ENCODE peak calls at places on chromosomes 16 and 17, in ten cellular contexts. One of them, this sample, is unnamed.

GRCh38 chr17:62678214-62678919 is 50.9 kb downstream of the MRC2 start:
- DNase-seq in tibial artery: no peak
- DNase-seq in cardiac muscle cell: no peak
- DNase-seq in A549: no peak
- DNase-seq in colonic mucosa: no peak
- DNase-seq in cardiac fibroblast: no peak
- DNase-seq in BJ: no peak
- DNase-seq in stomach: no peak
- DNase-seq in fibroblast of mammary gland: no peak
- DNase-seq in PC-9: no peak
- DNase-seq in this sample: no peak

GRCh38 chr16:1277016-1277944 is 21.4 kb downstream of the TPSD1 start:
- DNase-seq in stomach: no peak
- DNase-seq in A549: no peak
- DNase-seq in tibial artery: no peak
- DNase-seq in BJ: no peak
- DNase-seq in colonic mucosa: no peak
- DNase-seq in PC-9: no peak
- DNase-seq in cardiac fibroblast: no peak
- DNase-seq in fibroblast of mammary gland: no peak
- DNase-seq in cardiac muscle cell: no peak
- DNase-seq in this sample: no peak

GRCh38 chr17:49515196-49515770 is 20.2 kb downstream of the NGFR start:
- DNase-seq in stomach: peak
- DNase-seq in BJ: peak
- DNase-seq in A549: peak
- DNase-seq in cardiac muscle cell: peak
- DNase-seq in tibial artery: peak
- DNase-seq in PC-9: peak
- DNase-seq in fibroblast of mammary gland: peak
- DNase-seq in colonic mucosa: peak
- DNase-seq in cardiac fibroblast: peak
- DNase-seq in this sample: peak

GRCh38 chr17:27766438-27766837 is 33.9 kb downstream of the NOS2 start:
- DNase-seq in colonic mucosa: no peak
- DNase-seq in fibroblast of mammary gland: no peak
- DNase-seq in tibial artery: no peak
- DNase-seq in BJ: no peak
- DNase-seq in stomach: no peak
- DNase-seq in cardiac muscle cell: no peak
- DNase-seq in A549: no peak
- DNase-seq in PC-9: no peak
- DNase-seq in cardiac fibroblast: no peak
- DNase-seq in this sample: no peak

GRCh38 chr17:54892360-54892759 is 8.3 kb upstream of the TOM1L1 start:
- DNase-seq in tibial artery: no peak
- DNase-seq in cardiac muscle cell: no peak
- DNase-seq in colonic mucosa: no peak
- DNase-seq in fibroblast of mammary gland: no peak
- DNase-seq in A549: no peak
- DNase-seq in stomach: no peak
- DNase-seq in BJ: no peak
- DNase-seq in cardiac fibroblast: no peak
- DNase-seq in PC-9: no peak
- DNase-seq in this sample: no peak

GRCh38 chr17:27454089-27454488 is 2.2 kb upstream of the KSR1 start:
- DNase-seq in tibial artery: no peak
- DNase-seq in cardiac muscle cell: no peak
- DNase-seq in stomach: no peak
- DNase-seq in fibroblast of mammary gland: no peak
- DNase-seq in A549: no peak
- DNase-seq in cardiac fibroblast: no peak
- DNase-seq in BJ: no peak
- DNase-seq in colonic mucosa: no peak
- DNase-seq in PC-9: no peak
- DNase-seq in this sample: no peak

GRCh38 chr17:56451629-56452028 is 141.9 kb upstream of the NOG start:
- DNase-seq in cardiac fibroblast: no peak
- DNase-seq in fibroblast of mammary gland: peak
- DNase-seq in colonic mucosa: no peak
- DNase-seq in tibial artery: no peak
- DNase-seq in A549: no peak
- DNase-seq in stomach: no peak
- DNase-seq in PC-9: no peak
- DNase-seq in BJ: no peak
- DNase-seq in cardiac muscle cell: no peak
- DNase-seq in this sample: no peak

GRCh38 chr17:45430738-45431530 is 1.7 kb downstream of the ARHGAP27 start:
- DNase-seq in tibial artery: no peak
- DNase-seq in cardiac muscle cell: no peak
- DNase-seq in stomach: peak
- DNase-seq in PC-9: peak
- DNase-seq in colonic mucosa: peak
- DNase-seq in A549: no peak
- DNase-seq in fibroblast of mammary gland: no peak
- DNase-seq in BJ: no peak
- DNase-seq in cardiac fibroblast: no peak
- DNase-seq in this sample: no peak

GRCh38 chr17:74859439-74860228 is at the start of gene GRIN2C:
- DNase-seq in PC-9: no peak
- DNase-seq in colonic mucosa: no peak
- DNase-seq in stomach: no peak
- DNase-seq in tibial artery: no peak
- DNase-seq in cardiac fibroblast: no peak
- DNase-seq in cardiac muscle cell: peak
- DNase-seq in BJ: no peak
- DNase-seq in fibroblast of mammary gland: no peak
- DNase-seq in A549: no peak
- DNase-seq in this sample: no peak

GRCh38 chr17:8857919-8858318 is 9.6 kb downstream of the PIK3R6 start:
- DNase-seq in BJ: peak
- DNase-seq in stomach: no peak
- DNase-seq in PC-9: no peak
- DNase-seq in colonic mucosa: no peak
- DNase-seq in cardiac fibroblast: peak
- DNase-seq in fibroblast of mammary gland: peak
- DNase-seq in cardiac muscle cell: no peak
- DNase-seq in A549: no peak
- DNase-seq in tibial artery: no peak
- DNase-seq in this sample: peak

GRCh38 chr17:10616502-10617119 is 40.5 kb downstream of the MYH3 start:
- DNase-seq in A549: peak
- DNase-seq in fibroblast of mammary gland: peak
- DNase-seq in tibial artery: peak
- DNase-seq in PC-9: no peak
- DNase-seq in cardiac muscle cell: peak
- DNase-seq in colonic mucosa: peak
- DNase-seq in cardiac fibroblast: peak
- DNase-seq in stomach: peak
- DNase-seq in BJ: no peak
- DNase-seq in this sample: peak

GRCh38 chr17:41976142-41976768 is 9.7 kb downstream of the CNP start:
- DNase-seq in A549: no peak
- DNase-seq in colonic mucosa: no peak
- DNase-seq in tibial artery: no peak
- DNase-seq in fibroblast of mammary gland: peak
- DNase-seq in cardiac muscle cell: no peak
- DNase-seq in stomach: no peak
- DNase-seq in PC-9: no peak
- DNase-seq in cardiac fibroblast: no peak
- DNase-seq in BJ: no peak
- DNase-seq in this sample: peak

GRCh38 chr17:61406871-61407210 is 7.2 kb downstream of the TBX2 start:
- DNase-seq in fibroblast of mammary gland: no peak
- DNase-seq in BJ: no peak
- DNase-seq in A549: no peak
- DNase-seq in cardiac muscle cell: no peak
- DNase-seq in colonic mucosa: no peak
- DNase-seq in PC-9: no peak
- DNase-seq in cardiac fibroblast: no peak
- DNase-seq in stomach: no peak
- DNase-seq in tibial artery: no peak
- DNase-seq in this sample: no peak

GRCh38 chr17:61816538-61816937 is 46.8 kb downstream of the BRIP1 start:
- DNase-seq in PC-9: no peak
- DNase-seq in cardiac muscle cell: no peak
- DNase-seq in tibial artery: no peak
- DNase-seq in cardiac fibroblast: no peak
- DNase-seq in A549: no peak
- DNase-seq in fibroblast of mammary gland: peak
- DNase-seq in stomach: no peak
- DNase-seq in BJ: no peak
- DNase-seq in colonic mucosa: no peak
- DNase-seq in this sample: no peak

DNA sequence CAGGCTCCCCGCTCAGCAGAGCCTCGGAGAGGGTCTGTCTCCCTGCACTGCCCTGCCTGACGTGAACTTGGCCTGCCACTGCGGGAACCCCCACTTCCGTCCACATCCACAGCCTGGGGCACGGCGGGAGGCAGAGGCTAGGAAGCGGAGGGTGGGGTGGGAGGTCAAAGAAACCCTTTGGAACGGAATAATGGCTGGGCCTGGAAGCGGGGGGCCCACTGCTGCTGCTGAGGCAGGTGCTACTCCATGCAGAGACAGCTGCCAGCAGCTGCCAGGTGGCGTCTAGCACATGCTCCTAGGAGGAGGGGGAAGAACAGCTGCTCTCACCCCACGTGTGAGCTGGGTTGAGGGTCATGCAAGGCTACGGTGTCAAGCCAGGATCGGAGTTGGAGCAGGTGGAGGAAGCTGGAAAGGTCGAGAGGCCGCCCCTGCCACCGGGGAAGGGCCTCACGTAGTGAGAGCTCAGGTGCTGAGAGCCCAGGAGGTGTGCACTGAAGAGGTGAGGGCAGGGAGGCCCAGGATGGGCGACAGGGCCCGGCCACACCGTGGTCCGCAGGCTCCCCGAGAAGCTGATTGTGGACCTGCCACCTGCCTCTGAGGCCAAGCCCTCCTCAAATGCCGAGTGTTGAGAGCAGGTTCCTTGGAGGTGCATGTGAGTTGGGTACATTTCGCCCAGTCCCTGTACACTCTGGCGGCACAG is 9.8 kb downstream of the FSCN2 start:
- DNase-seq in tibial artery: no peak
- DNase-seq in cardiac muscle cell: peak
- DNase-seq in fibroblast of mammary gland: no peak
- DNase-seq in stomach: no peak
- DNase-seq in BJ: no peak
- DNase-seq in PC-9: no peak
- DNase-seq in colonic mucosa: no peak
- DNase-seq in cardiac fibroblast: no peak
- DNase-seq in A549: no peak
- DNase-seq in this sample: no peak
- TF ChIP-seq CTCF in tibial artery: no peak
- TF ChIP-seq CTCF in cardiac muscle cell: no peak
- TF ChIP-seq CTCF in fibroblast of mammary gland: no peak
- TF ChIP-seq CTCF in stomach: no peak
- TF ChIP-seq CTCF in BJ: no peak
- TF ChIP-seq CTCF in PC-9: peak
- TF ChIP-seq CTCF in colonic mucosa: peak
- TF ChIP-seq CTCF in cardiac fibroblast: no peak
- TF ChIP-seq CTCF in A549: no peak
- TF ChIP-seq CTCF in this sample: no peak

DNA sequence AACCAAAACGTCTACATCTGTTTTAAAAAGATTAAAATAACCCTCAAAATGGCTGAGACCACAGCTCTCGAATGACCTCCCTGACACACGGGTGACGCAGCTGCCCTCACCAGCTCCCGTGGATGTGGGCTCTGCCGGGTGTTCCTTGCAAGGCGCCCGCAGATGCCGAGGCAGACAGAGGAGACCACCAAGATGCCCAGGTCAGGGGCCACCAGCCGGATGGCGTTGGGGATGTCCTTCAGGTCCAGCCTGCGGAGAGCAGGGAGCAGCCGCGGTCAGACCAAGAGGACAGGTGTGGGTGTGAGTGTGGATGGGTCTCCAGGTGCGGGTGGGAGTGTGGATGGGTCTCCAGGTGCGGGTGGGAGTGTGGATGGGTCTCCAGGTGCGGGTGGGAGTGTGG is 35.1 kb downstream of the CTU2 start:
- DNase-seq in cardiac fibroblast: no peak
- DNase-seq in BJ: no peak
- DNase-seq in PC-9: no peak
- DNase-seq in fibroblast of mammary gland: no peak
- DNase-seq in cardiac muscle cell: no peak
- DNase-seq in stomach: no peak
- DNase-seq in A549: no peak
- DNase-seq in colonic mucosa: no peak
- DNase-seq in tibial artery: no peak
- DNase-seq in this sample: no peak
- H3K4me3 ChIP-seq in cardiac fibroblast: no peak
- H3K4me3 ChIP-seq in BJ: no peak
- H3K4me3 ChIP-seq in PC-9: no peak
- H3K4me3 ChIP-seq in fibroblast of mammary gland: no peak
- H3K4me3 ChIP-seq in cardiac muscle cell: no peak
- H3K4me3 ChIP-seq in stomach: no peak
- H3K4me3 ChIP-seq in A549: no peak
- H3K4me3 ChIP-seq in colonic mucosa: no peak
- H3K4me3 ChIP-seq in tibial artery: no peak
- H3K4me3 ChIP-seq in this sample: no peak

GRCh38 chr17:32912218-32912897 is 15.6 kb upstream of the TMEM98 start:
- DNase-seq in cardiac muscle cell: peak
- DNase-seq in BJ: peak
- DNase-seq in PC-9: no peak
- DNase-seq in A549: peak
- DNase-seq in colonic mucosa: peak
- DNase-seq in fibroblast of mammary gland: peak
- DNase-seq in tibial artery: peak
- DNase-seq in stomach: peak
- DNase-seq in cardiac fibroblast: peak
- DNase-seq in this sample: peak
- TF ChIP-seq CTCF in cardiac muscle cell: peak
- TF ChIP-seq CTCF in BJ: peak
- TF ChIP-seq CTCF in PC-9: no peak
- TF ChIP-seq CTCF in A549: no peak
- TF ChIP-seq CTCF in colonic mucosa: no peak
- TF ChIP-seq CTCF in fibroblast of mammary gland: peak
- TF ChIP-seq CTCF in tibial artery: no peak
- TF ChIP-seq CTCF in stomach: no peak
- TF ChIP-seq CTCF in cardiac fibroblast: peak
- TF ChIP-seq CTCF in this sample: no peak

GRCh38 chr16:31913668-31914067 is 40.1 kb downstream of the ZNF267 start:
- DNase-seq in stomach: no peak
- DNase-seq in tibial artery: no peak
- DNase-seq in fibroblast of mammary gland: no peak
- DNase-seq in A549: no peak
- DNase-seq in cardiac fibroblast: no peak
- DNase-seq in PC-9: no peak
- DNase-seq in colonic mucosa: no peak
- DNase-seq in cardiac muscle cell: no peak
- DNase-seq in BJ: no peak
- DNase-seq in this sample: no peak
- H3K4me3 ChIP-seq in stomach: no peak
- H3K4me3 ChIP-seq in tibial artery: no peak
- H3K4me3 ChIP-seq in fibroblast of mammary gland: no peak
- H3K4me3 ChIP-seq in A549: no peak
- H3K4me3 ChIP-seq in cardiac fibroblast: no peak
- H3K4me3 ChIP-seq in PC-9: no peak
- H3K4me3 ChIP-seq in colonic mucosa: no peak
- H3K4me3 ChIP-seq in cardiac muscle cell: no peak
- H3K4me3 ChIP-seq in BJ: no peak
- H3K4me3 ChIP-seq in this sample: no peak